ENCODE peak calls at places on chromosomes 5 and 9, in eight cellular contexts. I, E, K, S, A, X, N and D are unnamed samples.

GRCh38 chr5:172444626-172445365 is 9.5 kb downstream of the SH3PXD2B start:
- DNase-seq in I (no peak), E (no peak), K (no peak), S (no peak), A (no peak), X (no peak), N (no peak), D (no peak)

GRCh38 chr5:138934971-138935370 is 59.8 kb upstream of the LRRTM2 start:
- DNase-seq in I (no peak), E (no peak), K (no peak), S (no peak), A (no peak), X (no peak), N (no peak), D (no peak)

GRCh38 chr5:15510092-15510491 is 10.1 kb downstream of the FBXL7 start:
- DNase-seq in I (no peak), E (peak), K (no peak), S (no peak), A (no peak), X (no peak), N (no peak), D (no peak)

GRCh38 chr5:139877129-139877597 is 81.6 kb downstream of the PSD2 start:
- DNase-seq in I (peak), E (no peak), K (no peak), S (no peak), A (no peak), X (no peak), N (no peak), D (no peak)

GRCh38 chr5:126927424-126927823 is 102.9 kb downstream of the MARCHF3 start:
- DNase-seq in I (no peak), E (no peak), K (no peak), S (no peak), A (no peak), X (no peak), N (no peak), D (peak)

GRCh38 chr5:171494452-171495121 is 75.1 kb downstream of the FGF18 start:
- DNase-seq in I (no peak), E (peak), K (no peak), S (peak), A (no peak), X (no peak), N (peak), D (peak)

GRCh38 chr5:159779481-159779880 is 136.8 kb upstream of the ADRA1B start:
- DNase-seq in I (no peak), E (peak), K (no peak), S (no peak), A (no peak), X (no peak), N (no peak), D (no peak)

GRCh38 chr5:72328172-72328571 is 8.0 kb downstream of the PTCD2 start:
- DNase-seq in I (no peak), E (peak), K (no peak), S (no peak), A (no peak), X (no peak), N (peak), D (peak)

GRCh38 chr5:72355706-72356299 is 35.6 kb downstream of the PTCD2 start:
- DNase-seq in I (no peak), E (peak), K (no peak), S (peak), A (no peak), X (no peak), N (peak), D (peak)

GRCh38 chr9:136052991-136053756 is 41.9 kb downstream of the NACC2 start:
- DNase-seq in I (no peak), E (no peak), K (no peak), S (no peak), A (no peak), X (no peak), N (no peak), D (peak)

GRCh38 chr9:22041329-22041728 is 32.2 kb upstream of the CDKN2B start:
- DNase-seq in I (no peak), E (no peak), K (no peak), S (no peak), A (no peak), X (no peak), N (no peak), D (no peak)

GRCh38 chr5:167587768-167588167 is 703.7 kb upstream of the WWC1 start:
- DNase-seq in I (no peak), E (peak), K (no peak), S (peak), A (no peak), X (no peak), N (peak), D (no peak)

GRCh38 chr9:80605793-80606192 is 1034.0 kb downstream of the TLE4 start:
- DNase-seq in I (no peak), E (no peak), K (no peak), S (no peak), A (no peak), X (no peak), N (no peak), D (no peak)

GRCh38 chr5:82363524-82363923 is 85.4 kb upstream of the RPS23 start:
- DNase-seq in I (no peak), E (no peak), K (no peak), S (no peak), A (no peak), X (no peak), N (no peak), D (no peak)

GRCh38 chr9:124894741-124895170 is 32.8 kb downstream of the ARPC5L start:
- DNase-seq in I (no peak), E (peak), K (peak), S (peak), A (no peak), X (peak), N (no peak), D (no peak)

GRCh38 chr9:135084881-135085760 is 2.3 kb upstream of the OLFM1 start:
- DNase-seq in I (no peak), E (no peak), K (no peak), S (no peak), A (no peak), X (no peak), N (no peak), D (no peak)

GRCh38 chr9:89553451-89554020 is 51.3 kb upstream of the GADD45G start:
- DNase-seq in I (no peak), E (no peak), K (peak), S (no peak), A (no peak), X (no peak), N (no peak), D (no peak)

GRCh38 chr5:122195784-122196394 is 66.5 kb downstream of the ZNF474 start:
- DNase-seq in I (no peak), E (peak), K (peak), S (peak), A (no peak), X (no peak), N (peak), D (peak)

GRCh38 chr9:123679330-123679987 is 250.5 kb downstream of the DENND1A start:
- DNase-seq in I (peak), E (no peak), K (peak), S (no peak), A (no peak), X (no peak), N (no peak), D (no peak)